ENCODE peak calls at places on chromosome 1, in six cellular contexts. One of them, this sample, is unnamed.

GRCh38 chr1:89259283-89259971 is 13.2 kb downstream of the GBP5 start:
- DNase-seq in mucosa of gallbladder: no peak
- DNase-seq in effector CD4-positive, alpha-beta T cell: no peak
- DNase-seq in right cardiac atrium: no peak
- DNase-seq in DMS153: no peak
- DNase-seq in GDM1: peak
- DNase-seq in this sample: no peak

GRCh38 chr1:243247901-243248300 is 7.2 kb downstream of the CEP170 start:
- DNase-seq in mucosa of gallbladder: no peak
- DNase-seq in effector CD4-positive, alpha-beta T cell: no peak
- DNase-seq in right cardiac atrium: no peak
- DNase-seq in DMS153: no peak
- DNase-seq in GDM1: no peak
- DNase-seq in this sample: no peak

GRCh38 chr1:37868466-37868865 is 9.1 kb upstream of the MTF1 start:
- DNase-seq in mucosa of gallbladder: no peak
- DNase-seq in effector CD4-positive, alpha-beta T cell: no peak
- DNase-seq in right cardiac atrium: no peak
- DNase-seq in DMS153: no peak
- DNase-seq in GDM1: no peak
- DNase-seq in this sample: no peak

GRCh38 chr1:62444701-62445100 is 7.9 kb downstream of the USP1 start:
- DNase-seq in mucosa of gallbladder: no peak
- DNase-seq in effector CD4-positive, alpha-beta T cell: no peak
- DNase-seq in right cardiac atrium: no peak
- DNase-seq in DMS153: no peak
- DNase-seq in GDM1: no peak
- DNase-seq in this sample: no peak

GRCh38 chr1:159510223-159510530 is 25.6 kb downstream of the OR10J5 start:
- DNase-seq in mucosa of gallbladder: no peak
- DNase-seq in effector CD4-positive, alpha-beta T cell: no peak
- DNase-seq in right cardiac atrium: no peak
- DNase-seq in DMS153: no peak
- DNase-seq in GDM1: no peak
- DNase-seq in this sample: no peak

GRCh38 chr1:167711797-167712196 is 10.0 kb upstream of the MPZL1 start:
- DNase-seq in mucosa of gallbladder: no peak
- DNase-seq in effector CD4-positive, alpha-beta T cell: no peak
- DNase-seq in right cardiac atrium: no peak
- DNase-seq in DMS153: no peak
- DNase-seq in GDM1: no peak
- DNase-seq in this sample: no peak

GRCh38 chr1:32786856-32787255 is 30.3 kb downstream of the YARS1 start:
- DNase-seq in mucosa of gallbladder: no peak
- DNase-seq in effector CD4-positive, alpha-beta T cell: no peak
- DNase-seq in right cardiac atrium: no peak
- DNase-seq in DMS153: no peak
- DNase-seq in GDM1: no peak
- DNase-seq in this sample: no peak

GRCh38 chr1:165641276-165641987 is 10.4 kb downstream of the MGST3 start:
- DNase-seq in mucosa of gallbladder: no peak
- DNase-seq in effector CD4-positive, alpha-beta T cell: no peak
- DNase-seq in right cardiac atrium: no peak
- DNase-seq in DMS153: no peak
- DNase-seq in GDM1: no peak
- DNase-seq in this sample: no peak

GRCh38 chr1:181676269-181676668 is 193.0 kb downstream of the CACNA1E start:
- DNase-seq in mucosa of gallbladder: peak
- DNase-seq in effector CD4-positive, alpha-beta T cell: no peak
- DNase-seq in right cardiac atrium: no peak
- DNase-seq in DMS153: peak
- DNase-seq in GDM1: peak
- DNase-seq in this sample: no peak

GRCh38 chr1:22671999-22672398 is 19.0 kb downstream of the C1QB start:
- DNase-seq in mucosa of gallbladder: no peak
- DNase-seq in effector CD4-positive, alpha-beta T cell: no peak
- DNase-seq in right cardiac atrium: no peak
- DNase-seq in DMS153: no peak
- DNase-seq in GDM1: no peak
- DNase-seq in this sample: no peak

GRCh38 chr1:81756872-81757271 is 43.9 kb upstream of the ADGRL2 start:
- DNase-seq in mucosa of gallbladder: no peak
- DNase-seq in effector CD4-positive, alpha-beta T cell: no peak
- DNase-seq in right cardiac atrium: no peak
- DNase-seq in DMS153: no peak
- DNase-seq in GDM1: no peak
- DNase-seq in this sample: no peak

GRCh38 chr1:230650300-230650699 is 8.0 kb downstream of the COG2 start:
- DNase-seq in mucosa of gallbladder: no peak
- DNase-seq in effector CD4-positive, alpha-beta T cell: no peak
- DNase-seq in right cardiac atrium: no peak
- DNase-seq in DMS153: no peak
- DNase-seq in GDM1: no peak
- DNase-seq in this sample: no peak

GRCh38 chr1:64983110-64983509 is 16.8 kb upstream of the JAK1 start:
- DNase-seq in mucosa of gallbladder: no peak
- DNase-seq in effector CD4-positive, alpha-beta T cell: no peak
- DNase-seq in right cardiac atrium: no peak
- DNase-seq in DMS153: no peak
- DNase-seq in GDM1: no peak
- DNase-seq in this sample: peak

GRCh38 chr1:229238674-229239415 is 32.1 kb upstream of the RAB4A start:
- DNase-seq in mucosa of gallbladder: no peak
- DNase-seq in effector CD4-positive, alpha-beta T cell: no peak
- DNase-seq in right cardiac atrium: no peak
- DNase-seq in DMS153: no peak
- DNase-seq in GDM1: no peak
- DNase-seq in this sample: no peak